ENCODE peak calls at places on chromosome X, in five cellular contexts. R is HEK293T, K is SK-N-SH, M is K562, P is HepG2. H is an unnamed sample.

GRCh38 chrX:131703646-131704045 is 159.8 kb downstream of the OR13H1 start:
- DNase-seq in R (peak; percentile 28), K (no peak), M (no peak), P (no peak), H (no peak)

GRCh38 chrX:56813318-56813837 is 84.3 kb downstream of the NBDY start:
- DNase-seq in R (no peak), K (no peak), M (no peak), P (no peak), H (no peak)

GRCh38 chrX:55135171-55135570 is 46.4 kb downstream of the PAGE2 start:
- DNase-seq in R (peak; percentile 41), K (peak; percentile 41), M (peak; percentile 15), P (peak; percentile 39), H (no peak)

GRCh38 chrX:42505057-42505456 is 272.9 kb downstream of the PPP1R2C start:
- DNase-seq in R (no peak), K (no peak), M (no peak), P (no peak), H (no peak)

GRCh38 chrX:123817288-123817894 is 42.5 kb upstream of the XIAP start:
- DNase-seq in R (no peak), K (no peak), M (no peak), P (no peak), H (no peak)

GRCh38 chrX:41666251-41666650 is 22.5 kb upstream of the GPR34 start:
- DNase-seq in R (no peak), K (no peak), M (no peak), P (no peak), H (no peak)

GRCh38 chrX:131763674-131764073 is 219.8 kb downstream of the OR13H1 start:
- DNase-seq in R (peak; percentile 58), K (peak; percentile 29), M (no peak), P (no peak), H (peak; percentile 95)

GRCh38 chrX:148381603-148382002 is 118.8 kb upstream of the AFF2 start:
- DNase-seq in R (no peak), K (no peak), M (no peak), P (no peak), H (peak; percentile 8)

GRCh38 chrX:18377802-18378201 is 23.3 kb upstream of the SCML2 start:
- DNase-seq in R (peak; percentile 62), K (peak; percentile 46), M (peak; percentile 24), P (peak; percentile 11), H (no peak)

GRCh38 chrX:121150217-121150616 is 102.8 kb downstream of the GLUD2 start:
- DNase-seq in R (no peak), K (no peak), M (no peak), P (no peak), H (no peak)

GRCh38 chrX:40773188-40773587 is 37.8 kb upstream of the MED14 start:
- DNase-seq in R (no peak), K (no peak), M (no peak), P (no peak), H (no peak)

GRCh38 chrX:133350751-133351150 is 64.5 kb downstream of the GPC4 start:
- DNase-seq in R (no peak), K (no peak), M (no peak), P (no peak), H (no peak)

GRCh38 chrX:114964374-114964773 is 53.0 kb downstream of the IL13RA2 start:
- DNase-seq in R (no peak), K (no peak), M (no peak), P (no peak), H (no peak)

GRCh38 chrX:397575-397974 is 10.9 kb upstream of the PPP2R3B start:
- DNase-seq in R (no peak), K (no peak), M (no peak), P (no peak), H (no peak)

GRCh38 chrX:136190038-136190437 is 42.7 kb downstream of the FHL1 start:
- DNase-seq in R (no peak), K (no peak), M (no peak), P (no peak), H (no peak)

GRCh38 chrX:37378399-37378798 is 29.2 kb downstream of the PRRG1 start:
- DNase-seq in R (no peak), K (no peak), M (no peak), P (no peak), H (no peak)

GRCh38 chrX:23904096-23904495 is 3.6 kb downstream of the APOO start:
- DNase-seq in R (no peak), K (no peak), M (peak; percentile 26), P (no peak), H (no peak)

GRCh38 chrX:122625239-122625638 is 558.8 kb upstream of the GRIA3 start:
- DNase-seq in R (no peak), K (no peak), M (no peak), P (no peak), H (no peak)

GRCh38 chrX:86102341-86102740 is 45.9 kb upstream of the DACH2 start:
- DNase-seq in R (no peak), K (no peak), M (no peak), P (no peak), H (no peak)

GRCh38 chrX:45596190-45596808 is 395.6 kb upstream of the DIPK2B start:
- DNase-seq in R (no peak), K (no peak), M (no peak), P (no peak), H (no peak)

GRCh38 chrX:120301497-120301896 is 9.8 kb downstream of the TMEM255A start:
- DNase-seq in R (no peak), K (no peak), M (no peak), P (no peak), H (no peak)

GRCh38 chrX:1205681-1206611 is 6.5 kb downstream of the CRLF2 start:
- DNase-seq in R (peak; percentile 54), K (peak; percentile 8), M (peak; percentile 8), P (no peak), H (no peak)

GRCh38 chrX:57952320-57952678 is 42.0 kb upstream of the ZXDA start:
- DNase-seq in R (no peak), K (no peak), M (no peak), P (no peak), H (no peak)

GRCh38 chrX:136692271-136692670 is 44.3 kb downstream of the CD40LG start:
- DNase-seq in R (no peak), K (no peak), M (no peak), P (no peak), H (no peak)

GRCh38 chrX:9388450-9388849 is 76.4 kb upstream of the TBL1X start:
- DNase-seq in R (no peak), K (no peak), M (no peak), P (no peak), H (no peak)

GRCh38 chrX:44010626-44011025 is 37.4 kb upstream of the NDP start:
- DNase-seq in R (no peak), K (no peak), M (no peak), P (no peak), H (no peak)

GRCh38 chrX:2696698-2697215 is 5.7 kb downstream of the CD99 start:
- DNase-seq in R (no peak), K (no peak), M (no peak), P (no peak), H (peak; percentile 92)

GRCh38 chrX:103413981-103414380 is 37.6 kb downstream of the BEX3 start:
- DNase-seq in R (no peak), K (no peak), M (no peak), P (no peak), H (no peak)

GRCh38 chrX:133745361-133745760 is 240.0 kb downstream of the GPC3 start:
- DNase-seq in R (no peak), K (no peak), M (no peak), P (no peak), H (no peak)

GRCh38 chrX:153829799-153830631 is at the start of gene PDZD4:
- DNase-seq in R (peak; percentile 47), K (peak; percentile 74), M (peak; percentile 72), P (no peak), H (no peak)
- TF ChIP-seq FOXM1 in R (no peak), K (no peak), M (no peak), P (no peak), H (no peak)

DNA sequence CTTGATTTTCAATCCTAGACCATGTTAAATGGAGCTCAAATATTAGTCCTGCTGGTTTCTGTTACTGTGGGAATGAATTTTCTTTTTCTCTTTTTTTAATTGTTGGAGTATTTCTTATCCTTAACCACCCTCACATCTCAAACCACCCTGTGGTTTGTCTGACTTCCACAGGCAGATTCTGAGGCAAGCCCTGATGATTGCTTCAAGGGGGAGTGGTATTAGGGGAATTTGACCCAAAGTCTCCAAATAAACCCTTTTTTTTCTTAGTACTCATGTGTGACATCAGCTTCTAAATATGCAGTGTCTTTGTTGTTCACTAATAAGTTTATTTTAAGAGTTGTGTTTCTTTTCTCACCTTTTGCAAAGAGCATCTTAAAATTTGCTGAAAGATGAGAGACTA is 810.3 kb downstream of the IL1RAPL1 start:
- DNase-seq in R (no peak), K (no peak), M (no peak), P (no peak), H (no peak)
- TF ChIP-seq FOXM1 in R (no peak), K (no peak), M (no peak), P (no peak), H (no peak)

GRCh38 chrX:48468247-48468671 is 1.8 kb downstream of the SLC38A5 start:
- DNase-seq in R (no peak), K (no peak), M (peak; percentile 77), P (no peak), H (no peak)

GRCh38 chrX:48467331-48467761 is 2.7 kb downstream of the SLC38A5 start:
- DNase-seq in R (no peak), K (no peak), M (peak; percentile 60), P (no peak), H (no peak)

GRCh38 chrX:48465336-48465933 is 4.6 kb downstream of the SLC38A5 start:
- DNase-seq in R (no peak), K (peak; percentile 39), M (no peak), P (no peak), H (no peak)

GRCh38 chrX:48468693-48469691 is 1.1 kb downstream of the SLC38A5 start:
- DNase-seq in R (no peak), K (no peak), M (peak; percentile 40), P (no peak), H (no peak)

DNA sequence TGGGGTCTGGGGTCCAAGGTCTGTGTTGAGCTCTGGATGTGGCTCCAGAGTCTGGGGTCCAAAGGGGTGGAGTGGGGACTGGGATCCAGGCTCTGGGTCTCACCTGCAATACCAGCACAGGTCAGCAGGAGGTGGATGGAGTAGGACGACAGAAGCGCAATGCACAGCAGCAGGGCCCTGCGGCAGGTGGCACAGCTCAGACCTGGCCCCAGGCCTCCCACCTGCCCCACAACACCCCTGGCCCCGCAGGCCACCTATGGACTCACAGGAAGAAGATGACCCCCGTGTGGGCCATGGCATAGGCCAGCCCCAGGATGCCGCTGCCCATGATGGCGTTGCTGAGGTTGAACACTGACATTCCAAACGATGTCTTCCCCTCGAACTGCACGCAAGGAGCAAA is 3.4 kb downstream of the SLC38A5 start:
- DNase-seq in R (no peak), K (peak; percentile 41), M (peak; percentile 50), P (no peak), H (no peak)
- TF ChIP-seq FOXM1 in R (no peak), K (no peak), M (no peak), P (no peak), H (no peak)

GRCh38 chrX:31092476-31092875 is 20.6 kb upstream of the FTHL17 start:
- DNase-seq in R (no peak), K (no peak), M (no peak), P (no peak), H (no peak)

GRCh38 chrX:31093639-31093975 is 21.8 kb upstream of the FTHL17 start:
- DNase-seq in R (no peak), K (no peak), M (no peak), P (no peak), H (no peak)

GRCh38 chrX:31099536-31100090 is 27.8 kb upstream of the FTHL17 start:
- DNase-seq in R (no peak), K (no peak), M (no peak), P (no peak), H (peak; percentile 77)

GRCh38 chrX:31092970-31093638 is 21.3 kb upstream of the FTHL17 start:
- DNase-seq in R (no peak), K (no peak), M (no peak), P (no peak), H (peak; percentile 30)

GRCh38 chrX:31098081-31098480 is 26.2 kb upstream of the FTHL17 start:
- DNase-seq in R (no peak), K (no peak), M (no peak), P (no peak), H (no peak)
- TF ChIP-seq FOXM1 in R (no peak), K (no peak), M (no peak), P (no peak), H (no peak)